ENCODE peak calls at places on chromosomes 13 and 19, in seven cellular contexts. W is kidney, I is anterior cingulate cortex, G is left cardiac atrium, Y is esophagus muscularis mucosa, M is GM23248, B is NCI-H1105. J is an unnamed sample.

GRCh38 chr19:34256835-34257558 is 2.6 kb downstream of the GARRE1 start:
- DNase-seq in I (no peak), B (no peak), W (no peak), M (peak; percentile 73), G (no peak), Y (no peak), J (no peak)

GRCh38 chr13:46113596-46113995 is 8.8 kb upstream of the CPB2 start:
- DNase-seq in Y (no peak), I (no peak), W (no peak), G (no peak), B (no peak), M (peak; percentile 3), J (no peak)

GRCh38 chr13:113077566-113077952 is 28.0 kb upstream of the F7 start:
- DNase-seq in I (no peak), M (no peak), G (peak; percentile 13), B (no peak), W (peak; percentile 43), Y (no peak), J (no peak)

GRCh38 chr13:96960379-96960778 is 33.9 kb downstream of the OXGR1 start:
- DNase-seq in M (no peak), I (no peak), Y (no peak), G (no peak), B (no peak), W (no peak), J (no peak)

GRCh38 chr13:60441761-60442160 is 44.7 kb downstream of the TDRD3 start:
- DNase-seq in Y (no peak), I (no peak), B (no peak), G (no peak), W (no peak), M (no peak), J (no peak)

GRCh38 chr13:75076476-75076875 is 405.5 kb downstream of the TBC1D4 start:
- DNase-seq in M (no peak), W (no peak), B (no peak), Y (no peak), G (no peak), I (no peak), J (no peak)

GRCh38 chr13:110610955-110611595 is 4.3 kb upstream of the NAXD start:
- DNase-seq in G (no peak), W (no peak), B (no peak), I (no peak), Y (no peak), M (peak; percentile 17), J (no peak)

GRCh38 chr19:3655402-3656072 is 28.9 kb upstream of the CACTIN start:
- DNase-seq in W (no peak), B (no peak), M (peak; percentile 94), I (peak; percentile 13), Y (no peak), G (no peak), J (peak; percentile 97)

GRCh38 chr19:4067396-4068057 is 828 bp upstream of the ZBTB7A start:
- DNase-seq in G (no peak), Y (no peak), M (peak; percentile 36), W (peak; percentile 83), B (no peak), I (no peak), J (no peak)

GRCh38 chr13:25377244-25377962 is 5.6 kb downstream of the ATP8A2 start:
- DNase-seq in W (no peak), G (no peak), I (no peak), M (no peak), B (no peak), Y (no peak), J (no peak)

GRCh38 chr13:77776704-77777103 is 79.2 kb downstream of the SLAIN1 start:
- DNase-seq in B (no peak), G (no peak), W (no peak), M (no peak), Y (no peak), I (no peak), J (no peak)

GRCh38 chr13:101026736-101027398 is 352.3 kb upstream of the TMTC4 start:
- DNase-seq in I (no peak), M (no peak), G (no peak), Y (no peak), B (no peak), W (no peak), J (no peak)

GRCh38 chr13:28128030-28128429 is 10.3 kb upstream of the PAN3 start:
- DNase-seq in G (no peak), W (no peak), I (no peak), M (no peak), B (no peak), Y (no peak), J (peak; percentile 68)

GRCh38 chr19:17743874-17744273 is 7.4 kb upstream of the FCHO1 start:
- DNase-seq in M (peak; percentile 65), G (no peak), B (no peak), Y (no peak), W (no peak), I (no peak), J (no peak)

GRCh38 chr19:54436031-54436523 is 12.9 kb upstream of the LENG8 start:
- DNase-seq in Y (no peak), W (peak; percentile 59), I (peak; percentile 27), B (no peak), G (no peak), M (no peak), J (no peak)

GRCh38 chr13:20136781-20137703 is 23.8 kb downstream of the GJA3 start:
- DNase-seq in Y (no peak), W (no peak), B (no peak), I (no peak), M (peak; percentile 47), G (no peak), J (no peak)

GRCh38 chr13:110265341-110265681 is 41.6 kb downstream of the COL4A1 start:
- DNase-seq in I (no peak), Y (peak; percentile 78), G (no peak), B (no peak), M (no peak), W (no peak), J (no peak)

GRCh38 chr19:38733493-38734175 is 10.6 kb downstream of the CAPN12 start:
- DNase-seq in G (no peak), I (no peak), M (peak; percentile 55), Y (no peak), B (no peak), W (peak; percentile 77), J (no peak)

GRCh38 chr19:17794731-17795494 is at the start of gene B3GNT3:
- DNase-seq in B (peak; percentile 59), I (no peak), M (peak; percentile 37), Y (no peak), G (peak; percentile 51), W (peak; percentile 90), J (peak; percentile 14)

GRCh38 chr19:55241935-55242464 is 13.4 kb upstream of the TMEM86B start:
- DNase-seq in G (no peak), W (peak; percentile 51), Y (no peak), M (no peak), I (no peak), B (no peak), J (no peak)

GRCh38 chr19:3986260-3987041 is 1.2 kb upstream of the EEF2 start:
- DNase-seq in W (no peak), G (no peak), B (peak; percentile 72), I (peak; percentile 41), M (peak; percentile 92), Y (no peak), J (peak; percentile 69)

GRCh38 chr13:100541882-100542545 is 46.6 kb downstream of the GGACT start:
- DNase-seq in Y (no peak), B (no peak), M (no peak), G (no peak), I (no peak), W (no peak), J (no peak)

GRCh38 chr13:29429496-29429895 is 166.0 kb downstream of the SLC7A1 start:
- DNase-seq in B (no peak), I (no peak), G (no peak), W (no peak), Y (no peak), M (peak; percentile 64), J (no peak)

GRCh38 chr13:98279473-98280175 is 102.6 kb upstream of the RNF113B start:
- DNase-seq in M (no peak), Y (no peak), B (no peak), G (no peak), W (peak; percentile 92), I (no peak), J (no peak)

GRCh38 chr13:39859898-39860297 is 204.4 kb downstream of the COG6 start:
- DNase-seq in M (no peak), G (no peak), W (no peak), Y (no peak), B (no peak), I (no peak), J (no peak)

GRCh38 chr19:47549341-47549768 is 23.6 kb downstream of the ZNF541 start:
- DNase-seq in M (no peak), I (no peak), B (no peak), G (no peak), Y (no peak), W (no peak), J (no peak)

GRCh38 chr13:20891034-20891433 is 11.5 kb downstream of the XPO4 start:
- DNase-seq in G (no peak), B (no peak), W (no peak), M (no peak), Y (no peak), I (no peak), J (no peak)

GRCh38 chr19:48613024-48613851 is 1.6 kb downstream of the FAM83E start:
- DNase-seq in I (peak; percentile 18), Y (no peak), M (no peak), W (no peak), G (no peak), B (no peak), J (no peak)

GRCh38 chr13:112603641-112604220 is 15.8 kb upstream of the TUBGCP3 start:
- DNase-seq in G (no peak), W (peak; percentile 34), B (no peak), Y (no peak), I (no peak), M (no peak), J (no peak)

GRCh38 chr13:30864352-30865130 is 41.5 kb upstream of the MEDAG start:
- DNase-seq in G (no peak), M (peak; percentile 89), Y (no peak), I (no peak), B (no peak), W (no peak), J (peak; percentile 7)

J was measured in DMS 273 treated with DMSO at 0.1 percent for 48 hours.